ENCODE peak calls at places on chromosomes 11 and 22, in four cellular contexts. One of them, this sample, is unnamed.

GRCh38 chr11:66335531-66336233 is 552 bp downstream of the RIN1 start:
- DNase-seq in SHP77 treated with DMSO at 0.1 percent for 48 hours: no peak
- DNase-seq in NCI-H1436: no peak
- DNase-seq in A549: no peak
- DNase-seq in this sample: peak

GRCh38 chr22:46043816-46044717 is 67.1 kb upstream of the WNT7B start:
- DNase-seq in SHP77 treated with DMSO at 0.1 percent for 48 hours: peak
- DNase-seq in A549: no peak
- DNase-seq in NCI-H1436: no peak
- DNase-seq in this sample: peak

GRCh38 chr11:34379081-34379480 is 21.3 kb upstream of the ABTB2 start:
- DNase-seq in NCI-H1436: no peak
- DNase-seq in A549: no peak
- DNase-seq in SHP77 treated with DMSO at 0.1 percent for 48 hours: no peak
- DNase-seq in this sample: peak

GRCh38 chr22:41943661-41944209 is 3.2 kb downstream of the CENPM start:
- DNase-seq in A549: no peak
- DNase-seq in NCI-H1436: no peak
- DNase-seq in SHP77 treated with DMSO at 0.1 percent for 48 hours: no peak
- DNase-seq in this sample: no peak

GRCh38 chr11:130421199-130421585 is 7.2 kb downstream of the ADAMTS8 start:
- DNase-seq in A549: no peak
- DNase-seq in NCI-H1436: no peak
- DNase-seq in SHP77 treated with DMSO at 0.1 percent for 48 hours: no peak
- DNase-seq in this sample: no peak

GRCh38 chr11:48063424-48063978 is 83.1 kb downstream of the PTPRJ start:
- DNase-seq in A549: peak
- DNase-seq in SHP77 treated with DMSO at 0.1 percent for 48 hours: no peak
- DNase-seq in NCI-H1436: no peak
- DNase-seq in this sample: peak

GRCh38 chr11:2534131-2534956 is 89.5 kb downstream of the KCNQ1 start:
- DNase-seq in A549: no peak
- DNase-seq in SHP77 treated with DMSO at 0.1 percent for 48 hours: no peak
- DNase-seq in NCI-H1436: no peak
- DNase-seq in this sample: no peak

GRCh38 chr11:65607614-65608426 is 6.2 kb downstream of the MAP3K11 start:
- DNase-seq in NCI-H1436: no peak
- DNase-seq in SHP77 treated with DMSO at 0.1 percent for 48 hours: no peak
- DNase-seq in A549: no peak
- DNase-seq in this sample: no peak

GRCh38 chr11:22449441-22449840 is 111.3 kb downstream of the SLC17A6 start:
- DNase-seq in A549: no peak
- DNase-seq in NCI-H1436: no peak
- DNase-seq in SHP77 treated with DMSO at 0.1 percent for 48 hours: no peak
- DNase-seq in this sample: no peak

GRCh38 chr11:75577198-75577597 is 15.1 kb downstream of the SERPINH1 start:
- DNase-seq in SHP77 treated with DMSO at 0.1 percent for 48 hours: no peak
- DNase-seq in NCI-H1436: no peak
- DNase-seq in A549: peak
- DNase-seq in this sample: peak

GRCh38 chr11:4178813-4179662 is 84.4 kb downstream of the RRM1 start:
- DNase-seq in NCI-H1436: no peak
- DNase-seq in SHP77 treated with DMSO at 0.1 percent for 48 hours: no peak
- DNase-seq in A549: no peak
- DNase-seq in this sample: no peak

GRCh38 chr11:108966978-108967377 is 302.1 kb downstream of the DDX10 start:
- DNase-seq in A549: no peak
- DNase-seq in NCI-H1436: no peak
- DNase-seq in SHP77 treated with DMSO at 0.1 percent for 48 hours: no peak
- DNase-seq in this sample: no peak

GRCh38 chr11:26620282-26621045 is 48.4 kb upstream of the MUC15 start:
- DNase-seq in SHP77 treated with DMSO at 0.1 percent for 48 hours: no peak
- DNase-seq in A549: no peak
- DNase-seq in NCI-H1436: no peak
- DNase-seq in this sample: no peak

GRCh38 chr11:114705280-114706024 is 27.1 kb downstream of the NXPE2 start:
- DNase-seq in A549: no peak
- DNase-seq in SHP77 treated with DMSO at 0.1 percent for 48 hours: no peak
- DNase-seq in NCI-H1436: no peak
- DNase-seq in this sample: no peak

GRCh38 chr11:126405906-126406305 is 50.4 kb downstream of the ST3GAL4 start:
- DNase-seq in A549: no peak
- DNase-seq in SHP77 treated with DMSO at 0.1 percent for 48 hours: no peak
- DNase-seq in NCI-H1436: no peak
- DNase-seq in this sample: no peak

GRCh38 chr11:109015283-109015682 is 350.4 kb downstream of the DDX10 start:
- DNase-seq in NCI-H1436: no peak
- DNase-seq in SHP77 treated with DMSO at 0.1 percent for 48 hours: no peak
- DNase-seq in A549: no peak
- DNase-seq in this sample: no peak

GRCh38 chr11:118659956-118660645 is 19.3 kb downstream of the TREH start:
- DNase-seq in A549: no peak
- DNase-seq in NCI-H1436: no peak
- DNase-seq in SHP77 treated with DMSO at 0.1 percent for 48 hours: no peak
- DNase-seq in this sample: no peak

GRCh38 chr11:2798951-2799761 is 86.4 kb downstream of the CDKN1C start:
- DNase-seq in SHP77 treated with DMSO at 0.1 percent for 48 hours: no peak
- DNase-seq in A549: no peak
- DNase-seq in NCI-H1436: no peak
- DNase-seq in this sample: no peak

GRCh38 chr11:69650081-69650831 is 9.3 kb downstream of the CCND1 start:
- DNase-seq in SHP77 treated with DMSO at 0.1 percent for 48 hours: no peak
- DNase-seq in A549: no peak
- DNase-seq in NCI-H1436: no peak
- DNase-seq in this sample: no peak

GRCh38 chr11:117901601-117902000 is 25.1 kb upstream of the FXYD6 start:
- DNase-seq in NCI-H1436: no peak
- DNase-seq in SHP77 treated with DMSO at 0.1 percent for 48 hours: no peak
- DNase-seq in A549: no peak
- DNase-seq in this sample: no peak

GRCh38 chr22:38087855-38088254 is 3.9 kb upstream of the SLC16A8 start:
- DNase-seq in NCI-H1436: no peak
- DNase-seq in SHP77 treated with DMSO at 0.1 percent for 48 hours: no peak
- DNase-seq in A549: no peak
- DNase-seq in this sample: no peak

GRCh38 chr11:83680351-83680750 is 394.2 kb upstream of the CCDC90B start:
- DNase-seq in NCI-H1436: peak
- DNase-seq in A549: no peak
- DNase-seq in SHP77 treated with DMSO at 0.1 percent for 48 hours: no peak
- DNase-seq in this sample: no peak

GRCh38 chr22:47049078-47049609 is 286.7 kb downstream of the TBC1D22A start:
- DNase-seq in SHP77 treated with DMSO at 0.1 percent for 48 hours: no peak
- DNase-seq in NCI-H1436: no peak
- DNase-seq in A549: no peak
- DNase-seq in this sample: no peak

GRCh38 chr22:49547751-49548239 is 279.9 kb downstream of the BRD1 start:
- DNase-seq in SHP77 treated with DMSO at 0.1 percent for 48 hours: no peak
- DNase-seq in NCI-H1436: no peak
- DNase-seq in A549: no peak
- DNase-seq in this sample: no peak

GRCh38 chr22:17945156-17945850 is 79.1 kb downstream of the MICAL3 start:
- DNase-seq in A549: no peak
- DNase-seq in NCI-H1436: no peak
- DNase-seq in SHP77 treated with DMSO at 0.1 percent for 48 hours: no peak
- DNase-seq in this sample: no peak

GRCh38 chr11:75028321-75029097 is 39.8 kb downstream of the NEU3 start:
- DNase-seq in SHP77 treated with DMSO at 0.1 percent for 48 hours: no peak
- DNase-seq in A549: no peak
- DNase-seq in NCI-H1436: peak
- DNase-seq in this sample: no peak

GRCh38 chr11:45097721-45098493 is 48.5 kb upstream of the PRDM11 start:
- DNase-seq in A549: no peak
- DNase-seq in NCI-H1436: no peak
- DNase-seq in SHP77 treated with DMSO at 0.1 percent for 48 hours: no peak
- DNase-seq in this sample: peak

GRCh38 chr11:57325735-57326048 is 940 bp upstream of the TNKS1BP1 start:
- DNase-seq in SHP77 treated with DMSO at 0.1 percent for 48 hours: no peak
- DNase-seq in NCI-H1436: no peak
- DNase-seq in A549: peak
- DNase-seq in this sample: no peak

GRCh38 chr22:48979482-48979881 is 848.2 kb downstream of the BRD1 start:
- DNase-seq in NCI-H1436: peak
- DNase-seq in A549: peak
- DNase-seq in SHP77 treated with DMSO at 0.1 percent for 48 hours: peak
- DNase-seq in this sample: no peak

GRCh38 chr11:85540635-85541034 is 86.5 kb downstream of the DLG2 start:
- DNase-seq in NCI-H1436: no peak
- DNase-seq in SHP77 treated with DMSO at 0.1 percent for 48 hours: no peak
- DNase-seq in A549: no peak
- DNase-seq in this sample: no peak

GRCh38 chr22:46846154-46846831 is 83.8 kb downstream of the TBC1D22A start:
- DNase-seq in NCI-H1436: no peak
- DNase-seq in A549: no peak
- DNase-seq in SHP77 treated with DMSO at 0.1 percent for 48 hours: no peak
- DNase-seq in this sample: peak

GRCh38 chr11:39810358-39810757 is 1649.1 kb downstream of the LRRC4C start:
- DNase-seq in NCI-H1436: no peak
- DNase-seq in SHP77 treated with DMSO at 0.1 percent for 48 hours: no peak
- DNase-seq in A549: no peak
- DNase-seq in this sample: no peak

GRCh38 chr11:86740628-86741488 is 59.5 kb upstream of the PRSS23 start:
- DNase-seq in A549: peak
- DNase-seq in NCI-H1436: no peak
- DNase-seq in SHP77 treated with DMSO at 0.1 percent for 48 hours: no peak
- DNase-seq in this sample: peak

GRCh38 chr11:15346907-15347306 is 232.2 kb downstream of the INSC start:
- DNase-seq in NCI-H1436: no peak
- DNase-seq in A549: no peak
- DNase-seq in SHP77 treated with DMSO at 0.1 percent for 48 hours: no peak
- DNase-seq in this sample: no peak

GRCh38 chr22:25029181-25029580 is 76.7 kb downstream of the KIAA1671 start:
- DNase-seq in SHP77 treated with DMSO at 0.1 percent for 48 hours: no peak
- DNase-seq in NCI-H1436: no peak
- DNase-seq in A549: no peak
- DNase-seq in this sample: no peak

GRCh38 chr11:117466966-117467365 is 139.3 kb downstream of the CEP164 start:
- DNase-seq in SHP77 treated with DMSO at 0.1 percent for 48 hours: no peak
- DNase-seq in A549: no peak
- DNase-seq in NCI-H1436: no peak
- DNase-seq in this sample: no peak

GRCh38 chr22:46595545-46595944 is 24.6 kb upstream of the GRAMD4 start:
- DNase-seq in A549: no peak
- DNase-seq in SHP77 treated with DMSO at 0.1 percent for 48 hours: no peak
- DNase-seq in NCI-H1436: no peak
- DNase-seq in this sample: no peak

GRCh38 chr11:112513936-112514716 is 253.5 kb upstream of the PLET1 start:
- DNase-seq in SHP77 treated with DMSO at 0.1 percent for 48 hours: no peak
- DNase-seq in A549: no peak
- DNase-seq in NCI-H1436: peak
- DNase-seq in this sample: no peak

GRCh38 chr11:19995131-19995530 is 165.1 kb downstream of the DBX1 start:
- DNase-seq in SHP77 treated with DMSO at 0.1 percent for 48 hours: no peak
- DNase-seq in NCI-H1436: no peak
- DNase-seq in A549: peak
- DNase-seq in this sample: peak